ENCODE peak calls at places on chromosome X, in eight cellular contexts. Y is activated T-helper 1 cell treated with anti-CD3 and anti-CD28 coated beads, Interleukin-12 subunit alpha, Interleukin-12 subunit beta, Interleukin-2, Interleukin-4 antibody, amounts not matched to agents 30 ng/mL and 10 ng/mL and 1 ng/mL, durations not matched to agents 14 hours and 24 hours and 36 hours; X is WTC11; E is GM12891; U is activated CD8-positive, alpha-beta T cell treated with anti-CD3 and anti-CD28 coated beads, Interleukin-2, amount 10 ng/mL, durations not matched to agents 7 days and 5 days; Q is AML-193; G is stimulated activated CD8-positive, alpha-beta memory T cell treated with anti-CD3 and anti-CD28 coated beads, Interleukin-15, amount 100 ng/mL, for 24 hours; M is SW480. N is an unnamed sample.
A peak's percentile ranks its signal among the peaks of the same experiment; 100 is the strongest.

GRCh38 chrX:154436597-154437397 is at the start of gene GDI1:
- DNase-seq in Y (peak; percentile 49), X (peak; percentile 53), E (peak; percentile 75), U (peak; percentile 58), Q (no peak), G (no peak), M (peak; percentile 32), N (no peak)

GRCh38 chrX:35890699-35891098 is 28.8 kb upstream of the CFAP47 start:
- DNase-seq in Y (no peak), X (peak; percentile 29), E (no peak), U (peak; percentile 20), Q (peak; percentile 53), G (no peak), M (peak; percentile 33), N (no peak)

GRCh38 chrX:115690554-115691216 is 129.7 kb downstream of the PLS3 start:
- DNase-seq in Y (peak; percentile 0), X (peak; percentile 60), E (peak; percentile 7), U (peak; percentile 43), Q (no peak), G (no peak), M (peak; percentile 36), N (peak; percentile 85)

GRCh38 chrX:136627381-136627780 is 20.6 kb upstream of the CD40LG start:
- DNase-seq in Y (no peak), X (no peak), E (no peak), U (peak; percentile 56), Q (no peak), G (no peak), M (no peak), N (no peak)

GRCh38 chrX:12648995-12649394 is 142.2 kb upstream of the PRPS2 start:
- DNase-seq in Y (no peak), X (no peak), E (no peak), U (no peak), Q (no peak), G (no peak), M (no peak), N (no peak)

GRCh38 chrX:136397001-136397400 is 90.7 kb upstream of the BRS3 start:
- DNase-seq in Y (no peak), X (no peak), E (no peak), U (no peak), Q (no peak), G (no peak), M (peak; percentile 29), N (no peak)

GRCh38 chrX:105297041-105297440 is 76.5 kb upstream of the TEX13A start:
- DNase-seq in Y (no peak), X (no peak), E (no peak), U (no peak), Q (no peak), G (no peak), M (no peak), N (no peak)

GRCh38 chrX:39766882-39767281 is 330.9 kb downstream of the BCOR start:
- DNase-seq in Y (no peak), X (no peak), E (no peak), U (no peak), Q (no peak), G (no peak), M (no peak), N (no peak)

GRCh38 chrX:68934922-68935321 is 106.1 kb downstream of the EFNB1 start:
- DNase-seq in Y (no peak), X (no peak), E (no peak), U (no peak), Q (no peak), G (no peak), M (no peak), N (no peak)

GRCh38 chrX:20284992-20285391 is 18.3 kb upstream of the RPS6KA3 start:
- DNase-seq in Y (no peak), X (no peak), E (no peak), U (no peak), Q (no peak), G (no peak), M (no peak), N (no peak)

GRCh38 chrX:153646620-153647373 is at the start of gene DUSP9:
- DNase-seq in Y (no peak), X (peak; percentile 49), E (no peak), U (no peak), Q (no peak), G (no peak), M (peak; percentile 37), N (peak; percentile 17)

GRCh38 chrX:129641941-129642340 is 12.8 kb downstream of the APLN start:
- DNase-seq in Y (no peak), X (no peak), E (no peak), U (no peak), Q (no peak), G (no peak), M (no peak), N (no peak)